ENCODE peak calls at places on chromosomes 16 and 17, in seven cellular contexts. M, Z, E, R, H, O and Y are unnamed samples.

GRCh38 chr17:81277421-81277820 is 17.7 kb downstream of the SLC38A10 start:
- DNase-seq in Z (no peak), E (peak; percentile 48), H (no peak), O (peak; percentile 14), M (no peak), R (no peak), Y (no peak)

GRCh38 chr16:54281535-54282201 is 4.9 kb downstream of the IRX3 start:
- DNase-seq in M (no peak), R (no peak), E (no peak), Z (no peak), H (no peak), O (no peak), Y (no peak)

GRCh38 chr16:69108069-69108904 is 2.8 kb downstream of the HAS3 start:
- DNase-seq in M (no peak), R (no peak), Z (no peak), H (no peak), O (no peak), E (no peak), Y (no peak)

GRCh38 chr17:13646411-13646810 is 44.7 kb upstream of the HS3ST3A1 start:
- DNase-seq in O (no peak), R (no peak), Z (no peak), M (no peak), E (no peak), H (no peak), Y (no peak)

GRCh38 chr17:879546-879945 is 97.4 kb downstream of the MRM3 start:
- DNase-seq in R (peak; percentile 44), M (peak; percentile 73), Z (peak; percentile 23), H (peak; percentile 53), E (peak; percentile 85), O (no peak), Y (peak; percentile 5)

GRCh38 chr17:53032861-53033271 is 789.9 kb upstream of the KIF2B start:
- DNase-seq in Z (no peak), H (no peak), O (no peak), R (no peak), M (peak; percentile 53), E (peak; percentile 32), Y (no peak)

GRCh38 chr17:74736423-74737298 is at the start of gene RAB37:
- DNase-seq in Z (peak; percentile 36), E (peak; percentile 84), R (peak; percentile 61), O (no peak), M (no peak), H (peak; percentile 56), Y (no peak)

GRCh38 chr17:16934133-16934795 is 37.7 kb downstream of the TNFRSF13B start:
- DNase-seq in Z (no peak), H (no peak), R (no peak), M (no peak), O (no peak), E (no peak), Y (no peak)

GRCh38 chr17:56896968-56897359 is 16.9 kb downstream of the TRIM25 start:
- DNase-seq in E (peak; percentile 79), O (no peak), R (no peak), H (no peak), Z (no peak), M (no peak), Y (no peak)

GRCh38 chr17:16987830-16988601 is 16.1 kb upstream of the TNFRSF13B start:
- DNase-seq in O (peak; percentile 64), H (peak; percentile 94), R (peak; percentile 43), M (no peak), Z (peak; percentile 37), E (peak; percentile 64), Y (peak; percentile 99)

GRCh38 chr16:89700649-89701424 is 668 bp downstream of the SPATA2L start:
- DNase-seq in Z (no peak), E (peak; percentile 65), H (peak; percentile 55), M (no peak), R (no peak), O (no peak), Y (no peak)

GRCh38 chr16:19210968-19211367 is 42.9 kb downstream of the SYT17 start:
- DNase-seq in M (no peak), H (peak; percentile 69), R (no peak), Z (no peak), E (no peak), O (no peak), Y (peak; percentile 63)

GRCh38 chr16:53207810-53208752 is 153.3 kb downstream of the CHD9 start:
- DNase-seq in R (peak; percentile 74), E (peak; percentile 59), O (peak; percentile 66), Z (no peak), H (peak; percentile 52), M (peak; percentile 80), Y (peak; percentile 69)

GRCh38 chr16:66996324-66996982 is 8.1 kb downstream of the CES4A start:
- DNase-seq in Z (no peak), M (no peak), E (peak; percentile 80), O (peak; percentile 77), H (no peak), R (peak; percentile 90), Y (no peak)

GRCh38 chr17:13362341-13363122 is 239.2 kb downstream of the HS3ST3A1 start:
- DNase-seq in M (no peak), H (no peak), O (no peak), E (no peak), R (no peak), Z (no peak), Y (no peak)

GRCh38 chr17:81386141-81386645 is 9.1 kb upstream of the BAHCC1 start:
- DNase-seq in M (no peak), E (no peak), R (no peak), Z (no peak), H (no peak), O (no peak), Y (no peak)

GRCh38 chr16:28308794-28309535 is 16.6 kb downstream of the SBK1 start:
- DNase-seq in E (no peak), O (no peak), M (no peak), H (no peak), Z (no peak), R (no peak), Y (no peak)

GRCh38 chr17:41894791-41895331 is 23.9 kb downstream of the ACLY start:
- DNase-seq in Z (no peak), O (no peak), H (no peak), R (peak; percentile 93), E (no peak), M (no peak), Y (no peak)

GRCh38 chr16:8644151-8644512 is 22.6 kb downstream of the METTL22 start:
- DNase-seq in H (no peak), R (no peak), E (no peak), M (no peak), O (no peak), Z (no peak), Y (no peak)

GRCh38 chr16:30647274-30647571 is 3.5 kb upstream of the PRR14 start:
- DNase-seq in R (no peak), Z (no peak), H (no peak), M (no peak), E (no peak), O (no peak), Y (no peak)

GRCh38 chr16:68563631-68564366 is 24.7 kb downstream of the ZFP90 start:
- DNase-seq in H (no peak), E (no peak), O (no peak), R (no peak), Z (no peak), M (no peak), Y (no peak)

GRCh38 chr17:74325743-74326379 is at the start of gene KIF19:
- DNase-seq in R (no peak), E (no peak), H (peak; percentile 18), Z (peak; percentile 43), O (peak; percentile 17), M (peak; percentile 52), Y (no peak)

GRCh38 chr17:29884995-29885394 is 45.0 kb downstream of the SSH2 start:
- DNase-seq in R (no peak), Z (no peak), M (no peak), E (no peak), O (no peak), H (no peak), Y (no peak)

GRCh38 chr17:8138672-8139371 is 13.4 kb downstream of the PER1 start:
- DNase-seq in E (peak; percentile 97), Z (peak; percentile 91), M (peak; percentile 97), O (peak; percentile 89), H (peak; percentile 96), R (peak; percentile 96), Y (peak; percentile 94)

GRCh38 chr17:33640629-33641028 is 347.5 kb upstream of the ASIC2 start:
- DNase-seq in R (no peak), E (no peak), Z (no peak), O (no peak), H (no peak), M (peak; percentile 9), Y (no peak)

GRCh38 chr16:84529607-84530006 is 25.1 kb upstream of the MEAK7 start:
- DNase-seq in H (no peak), E (no peak), R (no peak), M (no peak), O (no peak), Z (no peak), Y (no peak)